ENCODE peak calls at places on chromosomes 4 and X, in nine cellular contexts. A is K562, H is IMR-90, J is H9, N is fibroblast of lung, U is GM23248, V is DND-41, D is MM.1S, G is SK-N-SH. S is an unnamed sample. For H3K27me3, the result is how much of the 10 kb centered on the place peaks cover.

GRCh38 chrX:14872851-14873675 is at the start of the genes FANCB and MOSPD2:
- DNase-seq in D (peak), H (peak), J (peak), G (peak), N (peak), U (peak), V (peak), A (peak), S (peak)

GRCh38 chr4:104964387-104965175 is 182.1 kb upstream of the TET2 start:
- DNase-seq in H (no peak), V (no peak), J (no peak), N (no peak), A (no peak), G (no peak), D (peak), U (no peak), S (no peak)

GRCh38 chr4:145773581-145774234 is 93.8 kb downstream of the C4orf51 start:
- DNase-seq in N (no peak), U (no peak), G (no peak), H (no peak), A (no peak), V (no peak), D (peak), J (no peak), S (peak)

GRCh38 chrX:40165206-40165605 is 67.4 kb upstream of the BCOR start:
- DNase-seq in V (no peak), U (no peak), G (no peak), H (no peak), N (no peak), A (no peak), D (no peak), J (no peak), S (no peak)

GRCh38 chr4:24915121-24915922 is 2.5 kb upstream of the CCDC149 start:
- DNase-seq in N (peak), V (no peak), A (no peak), D (no peak), U (no peak), G (no peak), J (peak), H (no peak), S (no peak)

GRCh38 chrX:68415289-68415688 is 18.0 kb downstream of the OPHN1 start:
- DNase-seq in V (no peak), J (no peak), H (peak), G (no peak), U (peak), N (peak), A (no peak), D (no peak), S (peak)

GRCh38 chr4:182265881-182266280 is 22.7 kb downstream of the TENM3 start:
- DNase-seq in D (no peak), N (no peak), H (no peak), J (no peak), G (no peak), U (no peak), A (no peak), V (no peak), S (no peak)

GRCh38 chr4:128924951-128925350 is 115.5 kb downstream of the JADE1 start:
- DNase-seq in G (no peak), V (no peak), N (no peak), D (no peak), U (peak), A (no peak), H (peak), J (no peak), S (peak)

GRCh38 chr4:148443550-148444295 is 1.5 kb upstream of the NR3C2 start:
- DNase-seq in N (no peak), A (no peak), H (no peak), D (peak), J (no peak), U (peak), G (peak), V (no peak), S (no peak)

GRCh38 chr4:59630922-59631321 is 1569.2 kb upstream of the ADGRL3 start:
- DNase-seq in N (no peak), D (no peak), H (no peak), V (no peak), U (no peak), A (no peak), G (no peak), J (no peak), S (no peak)

GRCh38 chr4:165385124-165385523 is 6.3 kb downstream of the CPE start:
- DNase-seq in H (no peak), J (no peak), G (no peak), U (no peak), D (no peak), N (no peak), A (no peak), V (no peak), S (no peak)

DNA sequence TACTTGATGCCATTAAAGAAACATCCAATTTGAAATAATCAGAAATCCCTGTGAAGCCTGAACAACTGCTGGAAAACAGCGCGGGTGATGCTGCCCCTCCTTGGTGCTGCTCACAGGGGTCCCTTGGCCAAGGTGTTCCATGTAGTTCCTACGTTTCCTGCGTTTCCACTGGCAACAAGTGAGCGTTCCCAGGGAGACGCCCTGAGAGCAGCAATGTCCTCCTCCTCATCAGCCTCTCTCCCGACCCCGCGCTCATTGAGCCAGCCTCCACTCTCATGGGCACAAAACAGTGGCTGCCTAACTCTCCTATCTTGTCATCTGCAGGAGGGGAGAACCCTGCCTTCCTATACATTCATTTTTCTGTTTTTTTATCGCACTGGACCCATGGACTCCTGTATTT is 18.9 kb downstream of the LETM1 start:
- DNase-seq in A (no peak), J (no peak), V (no peak), H (no peak), G (no peak), N (no peak), D (no peak), U (no peak), S (no peak)
- H3K4me2 ChIP-seq in A (no peak), J (no peak), V (no peak), H (no peak), G (no peak), N (no peak), D (no peak), U (no peak), S (no peak)

DNA sequence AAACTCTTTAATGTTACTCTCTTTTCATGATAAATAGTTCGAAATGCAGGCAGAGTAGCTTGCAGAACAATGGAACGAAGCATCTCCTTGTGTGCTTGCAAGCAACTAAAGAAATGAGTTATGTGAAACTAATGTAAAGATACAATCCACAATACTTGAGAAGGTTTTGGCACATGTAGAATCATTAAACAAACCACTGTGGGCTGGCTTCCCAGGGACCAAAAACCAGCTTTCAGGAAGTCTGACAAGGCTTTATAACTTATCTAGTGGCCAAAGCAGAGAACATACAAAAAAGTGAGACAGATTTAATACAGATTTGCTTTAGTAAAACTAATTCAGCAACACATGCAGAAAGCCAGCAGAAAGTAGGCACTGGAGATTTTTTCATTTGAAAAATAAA is 1673.8 kb upstream of the AGA start:
- DNase-seq in D (no peak), G (no peak), V (no peak), N (peak), J (no peak), H (peak), A (no peak), U (no peak), S (no peak)
- H2AFZ ChIP-seq in D (no peak), G (no peak), V (no peak), N (no peak), J (no peak), H (no peak), A (no peak), U (no peak), S (no peak)

GRCh38 chr4:152939655-152940054 is 3.5 kb downstream of the FHDC1 start:
- DNase-seq in J (no peak), D (no peak), N (no peak), V (no peak), H (no peak), G (no peak), U (no peak), A (no peak), S (no peak)
- H3K27me3 ChIP-seq in J (under half), D (under half), N (under half), V (half or more), H (half or more), G (under half), U (under half), A (under half), S (under half)

GRCh38 chrX:154019633-154020499 is at the start of gene IRAK1:
- DNase-seq in N (peak), G (peak), V (peak), D (peak), H (peak), A (peak), U (peak), J (no peak), S (peak)

GRCh38 chrX:154022108-154022507 is 2.4 kb upstream of the IRAK1 start:
- DNase-seq in A (no peak), G (no peak), V (no peak), D (no peak), J (no peak), U (no peak), H (no peak), N (no peak), S (no peak)

GRCh38 chrX:154020500-154021115 is 906 bp upstream of the IRAK1 start:
- DNase-seq in V (no peak), N (no peak), H (no peak), D (no peak), U (peak), A (no peak), J (no peak), G (no peak), S (no peak)

GRCh38 chrX:154022716-154023115 is 3.0 kb upstream of the IRAK1 start:
- DNase-seq in H (no peak), A (no peak), V (no peak), D (no peak), U (no peak), N (no peak), G (no peak), J (no peak), S (no peak)

GRCh38 chrX:154021131-154021611 is 1.5 kb upstream of the IRAK1 start:
- DNase-seq in H (peak), D (no peak), J (no peak), U (peak), N (peak), G (no peak), A (no peak), V (no peak), S (no peak)
- H3K4me2 ChIP-seq in H (no peak), D (peak), J (no peak), U (peak), N (no peak), G (peak), A (peak), V (peak), S (peak)